ENCODE peak calls at places on chromosome 21, in eight cellular contexts. One of them, this sample, is unnamed.
A peak's percentile ranks its signal among the peaks of the same experiment; 100 is the strongest.

GRCh38 chr21:26501622-26502021 is 71.5 kb downstream of the CYYR1 start:
- DNase-seq in brain microvascular endothelial cell: no peak
- DNase-seq in epithelial cell of esophagus: no peak
- DNase-seq in choroid plexus epithelial cell: no peak
- DNase-seq in nephron progenitor cell: no peak
- DNase-seq in CD8-positive, alpha-beta T cell: no peak
- DNase-seq in Calu3: no peak
- DNase-seq in left lung: no peak
- DNase-seq in this sample: no peak

GRCh38 chr21:22319435-22319834 is 1321.2 kb downstream of the NCAM2 start:
- DNase-seq in CD8-positive, alpha-beta T cell: no peak
- DNase-seq in nephron progenitor cell: no peak
- DNase-seq in choroid plexus epithelial cell: no peak
- DNase-seq in Calu3: no peak
- DNase-seq in epithelial cell of esophagus: no peak
- DNase-seq in left lung: no peak
- DNase-seq in brain microvascular endothelial cell: no peak
- DNase-seq in this sample: no peak

GRCh38 chr21:39104911-39105310 is 78.3 kb downstream of the PSMG1 start:
- DNase-seq in Calu3: no peak
- DNase-seq in choroid plexus epithelial cell: no peak
- DNase-seq in epithelial cell of esophagus: no peak
- DNase-seq in CD8-positive, alpha-beta T cell: no peak
- DNase-seq in left lung: no peak
- DNase-seq in nephron progenitor cell: no peak
- DNase-seq in brain microvascular endothelial cell: no peak
- DNase-seq in this sample: no peak

GRCh38 chr21:15741510-15741909 is 11.7 kb downstream of the USP25 start:
- DNase-seq in brain microvascular endothelial cell: no peak
- DNase-seq in left lung: no peak
- DNase-seq in choroid plexus epithelial cell: peak; percentile 33
- DNase-seq in nephron progenitor cell: no peak
- DNase-seq in epithelial cell of esophagus: peak; percentile 24
- DNase-seq in CD8-positive, alpha-beta T cell: no peak
- DNase-seq in Calu3: no peak
- DNase-seq in this sample: no peak

GRCh38 chr21:31364265-31364945 is 20.3 kb upstream of the TIAM1 start:
- DNase-seq in choroid plexus epithelial cell: no peak
- DNase-seq in nephron progenitor cell: no peak
- DNase-seq in CD8-positive, alpha-beta T cell: no peak
- DNase-seq in left lung: no peak
- DNase-seq in epithelial cell of esophagus: no peak
- DNase-seq in brain microvascular endothelial cell: no peak
- DNase-seq in Calu3: no peak
- DNase-seq in this sample: no peak

GRCh38 chr21:33587792-33588484 is 546 bp downstream of the DONSON start:
- DNase-seq in left lung: peak; percentile 80
- DNase-seq in CD8-positive, alpha-beta T cell: peak; percentile 6
- DNase-seq in nephron progenitor cell: peak; percentile 46
- DNase-seq in brain microvascular endothelial cell: peak; percentile 10
- DNase-seq in Calu3: peak; percentile 26
- DNase-seq in epithelial cell of esophagus: peak; percentile 29
- DNase-seq in choroid plexus epithelial cell: peak; percentile 37
- DNase-seq in this sample: no peak

GRCh38 chr21:18950045-18950740 is 546.6 kb upstream of the TMPRSS15 start:
- DNase-seq in choroid plexus epithelial cell: no peak
- DNase-seq in CD8-positive, alpha-beta T cell: no peak
- DNase-seq in epithelial cell of esophagus: no peak
- DNase-seq in nephron progenitor cell: no peak
- DNase-seq in Calu3: no peak
- DNase-seq in brain microvascular endothelial cell: no peak
- DNase-seq in left lung: peak; percentile 8
- DNase-seq in this sample: no peak

GRCh38 chr21:17513214-17514123 is 626 bp downstream of the CXADR start:
- DNase-seq in left lung: peak; percentile 78
- DNase-seq in brain microvascular endothelial cell: peak; percentile 20
- DNase-seq in Calu3: peak; percentile 32
- DNase-seq in nephron progenitor cell: peak; percentile 62
- DNase-seq in CD8-positive, alpha-beta T cell: no peak
- DNase-seq in choroid plexus epithelial cell: peak; percentile 61
- DNase-seq in epithelial cell of esophagus: peak; percentile 33
- DNase-seq in this sample: peak; percentile 58

GRCh38 chr21:34844033-34844923 is 175.5 kb downstream of the CLIC6 start:
- DNase-seq in nephron progenitor cell: no peak
- DNase-seq in epithelial cell of esophagus: peak; percentile 78
- DNase-seq in Calu3: no peak
- DNase-seq in left lung: no peak
- DNase-seq in CD8-positive, alpha-beta T cell: no peak
- DNase-seq in brain microvascular endothelial cell: peak; percentile 59
- DNase-seq in choroid plexus epithelial cell: peak; percentile 89
- DNase-seq in this sample: no peak

GRCh38 chr21:29349702-29350101 is 51.0 kb downstream of the BACH1 start:
- DNase-seq in CD8-positive, alpha-beta T cell: no peak
- DNase-seq in epithelial cell of esophagus: peak; percentile 32
- DNase-seq in Calu3: no peak
- DNase-seq in left lung: no peak
- DNase-seq in choroid plexus epithelial cell: no peak
- DNase-seq in nephron progenitor cell: no peak
- DNase-seq in brain microvascular endothelial cell: no peak
- DNase-seq in this sample: no peak

GRCh38 chr21:16071082-16071481 is 341.3 kb downstream of the USP25 start:
- DNase-seq in epithelial cell of esophagus: no peak
- DNase-seq in CD8-positive, alpha-beta T cell: no peak
- DNase-seq in nephron progenitor cell: no peak
- DNase-seq in Calu3: no peak
- DNase-seq in brain microvascular endothelial cell: no peak
- DNase-seq in choroid plexus epithelial cell: peak; percentile 46
- DNase-seq in left lung: no peak
- DNase-seq in this sample: no peak

GRCh38 chr21:44846201-44846484 is 27.3 kb downstream of the PTTG1IP start:
- DNase-seq in choroid plexus epithelial cell: peak; percentile 30
- DNase-seq in brain microvascular endothelial cell: no peak
- DNase-seq in CD8-positive, alpha-beta T cell: no peak
- DNase-seq in epithelial cell of esophagus: no peak
- DNase-seq in nephron progenitor cell: no peak
- DNase-seq in left lung: no peak
- DNase-seq in Calu3: no peak
- DNase-seq in this sample: no peak
- TF ChIP-seq CTCF in choroid plexus epithelial cell: no peak
- TF ChIP-seq CTCF in brain microvascular endothelial cell: no peak
- TF ChIP-seq CTCF in CD8-positive, alpha-beta T cell: peak; percentile 27
- TF ChIP-seq CTCF in epithelial cell of esophagus: no peak
- TF ChIP-seq CTCF in nephron progenitor cell: no peak
- TF ChIP-seq CTCF in left lung: no peak
- TF ChIP-seq CTCF in Calu3: peak; percentile 3
- TF ChIP-seq CTCF in this sample: no peak

GRCh38 chr21:37565530-37566223 is 199.1 kb downstream of the DYRK1A start:
- DNase-seq in left lung: no peak
- DNase-seq in Calu3: peak; percentile 8
- DNase-seq in CD8-positive, alpha-beta T cell: no peak
- DNase-seq in nephron progenitor cell: no peak
- DNase-seq in choroid plexus epithelial cell: peak; percentile 49
- DNase-seq in brain microvascular endothelial cell: no peak
- DNase-seq in epithelial cell of esophagus: no peak
- DNase-seq in this sample: no peak
- TF ChIP-seq CTCF in left lung: no peak
- TF ChIP-seq CTCF in Calu3: no peak
- TF ChIP-seq CTCF in CD8-positive, alpha-beta T cell: no peak
- TF ChIP-seq CTCF in nephron progenitor cell: no peak
- TF ChIP-seq CTCF in choroid plexus epithelial cell: no peak
- TF ChIP-seq CTCF in brain microvascular endothelial cell: no peak
- TF ChIP-seq CTCF in epithelial cell of esophagus: no peak
- TF ChIP-seq CTCF in this sample: no peak

DNA sequence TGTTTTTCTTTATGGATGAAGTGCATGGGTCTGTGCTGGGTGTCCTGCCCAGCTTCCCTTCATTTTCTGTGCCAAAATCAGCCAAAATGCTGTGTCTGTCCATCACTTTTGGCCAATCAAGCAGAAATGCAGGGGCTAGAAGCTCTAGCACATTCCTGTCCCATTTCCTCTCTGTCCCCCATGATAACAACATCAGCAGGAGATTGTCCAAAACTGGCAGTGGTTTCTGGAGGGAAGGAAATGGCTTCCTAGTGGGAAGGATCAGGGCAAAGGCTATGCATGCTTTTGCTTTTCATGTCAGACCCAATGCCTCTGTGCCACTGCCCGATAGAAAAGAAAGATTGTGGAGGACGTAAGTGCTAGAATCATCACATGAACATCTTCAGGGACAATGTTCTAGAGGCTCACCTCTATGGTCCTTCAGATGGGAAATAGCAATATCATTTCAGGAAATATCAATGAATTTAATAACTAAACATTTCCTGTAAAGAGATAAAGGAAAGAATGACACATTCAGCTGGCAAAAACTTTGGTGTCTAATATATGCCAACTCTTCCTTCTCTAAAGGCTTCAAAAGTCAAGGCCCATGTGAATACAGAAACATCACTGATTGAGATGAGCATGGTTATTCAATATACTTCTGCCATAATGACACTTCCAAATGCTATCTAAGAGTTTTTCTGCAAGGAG is 107.5 kb downstream of the SETD4 start:
- DNase-seq in choroid plexus epithelial cell: no peak
- DNase-seq in nephron progenitor cell: no peak
- DNase-seq in Calu3: no peak
- DNase-seq in epithelial cell of esophagus: no peak
- DNase-seq in brain microvascular endothelial cell: no peak
- DNase-seq in left lung: no peak
- DNase-seq in CD8-positive, alpha-beta T cell: no peak
- DNase-seq in this sample: no peak
- TF ChIP-seq CTCF in choroid plexus epithelial cell: no peak
- TF ChIP-seq CTCF in nephron progenitor cell: no peak
- TF ChIP-seq CTCF in Calu3: no peak
- TF ChIP-seq CTCF in epithelial cell of esophagus: no peak
- TF ChIP-seq CTCF in brain microvascular endothelial cell: no peak
- TF ChIP-seq CTCF in left lung: no peak
- TF ChIP-seq CTCF in CD8-positive, alpha-beta T cell: no peak
- TF ChIP-seq CTCF in this sample: no peak

GRCh38 chr21:43731476-43731875 is 12.5 kb downstream of the PDXK start:
- DNase-seq in choroid plexus epithelial cell: no peak
- DNase-seq in left lung: no peak
- DNase-seq in epithelial cell of esophagus: no peak
- DNase-seq in CD8-positive, alpha-beta T cell: no peak
- DNase-seq in nephron progenitor cell: no peak
- DNase-seq in brain microvascular endothelial cell: no peak
- DNase-seq in Calu3: no peak
- DNase-seq in this sample: no peak

GRCh38 chr21:43731891-43732711 is 13.2 kb downstream of the PDXK start:
- DNase-seq in epithelial cell of esophagus: no peak
- DNase-seq in choroid plexus epithelial cell: no peak
- DNase-seq in brain microvascular endothelial cell: no peak
- DNase-seq in CD8-positive, alpha-beta T cell: no peak
- DNase-seq in left lung: no peak
- DNase-seq in nephron progenitor cell: no peak
- DNase-seq in Calu3: no peak
- DNase-seq in this sample: no peak

GRCh38 chr21:43727571-43728466 is 8.9 kb downstream of the PDXK start:
- DNase-seq in CD8-positive, alpha-beta T cell: no peak
- DNase-seq in left lung: no peak
- DNase-seq in Calu3: peak; percentile 69
- DNase-seq in choroid plexus epithelial cell: peak; percentile 36
- DNase-seq in epithelial cell of esophagus: peak; percentile 36
- DNase-seq in nephron progenitor cell: no peak
- DNase-seq in brain microvascular endothelial cell: no peak
- DNase-seq in this sample: no peak

GRCh38 chr21:43726686-43727570 is 8.0 kb downstream of the PDXK start:
- DNase-seq in nephron progenitor cell: no peak
- DNase-seq in choroid plexus epithelial cell: no peak
- DNase-seq in left lung: no peak
- DNase-seq in Calu3: peak; percentile 28
- DNase-seq in CD8-positive, alpha-beta T cell: no peak
- DNase-seq in epithelial cell of esophagus: no peak
- DNase-seq in brain microvascular endothelial cell: no peak
- DNase-seq in this sample: no peak

DNA sequence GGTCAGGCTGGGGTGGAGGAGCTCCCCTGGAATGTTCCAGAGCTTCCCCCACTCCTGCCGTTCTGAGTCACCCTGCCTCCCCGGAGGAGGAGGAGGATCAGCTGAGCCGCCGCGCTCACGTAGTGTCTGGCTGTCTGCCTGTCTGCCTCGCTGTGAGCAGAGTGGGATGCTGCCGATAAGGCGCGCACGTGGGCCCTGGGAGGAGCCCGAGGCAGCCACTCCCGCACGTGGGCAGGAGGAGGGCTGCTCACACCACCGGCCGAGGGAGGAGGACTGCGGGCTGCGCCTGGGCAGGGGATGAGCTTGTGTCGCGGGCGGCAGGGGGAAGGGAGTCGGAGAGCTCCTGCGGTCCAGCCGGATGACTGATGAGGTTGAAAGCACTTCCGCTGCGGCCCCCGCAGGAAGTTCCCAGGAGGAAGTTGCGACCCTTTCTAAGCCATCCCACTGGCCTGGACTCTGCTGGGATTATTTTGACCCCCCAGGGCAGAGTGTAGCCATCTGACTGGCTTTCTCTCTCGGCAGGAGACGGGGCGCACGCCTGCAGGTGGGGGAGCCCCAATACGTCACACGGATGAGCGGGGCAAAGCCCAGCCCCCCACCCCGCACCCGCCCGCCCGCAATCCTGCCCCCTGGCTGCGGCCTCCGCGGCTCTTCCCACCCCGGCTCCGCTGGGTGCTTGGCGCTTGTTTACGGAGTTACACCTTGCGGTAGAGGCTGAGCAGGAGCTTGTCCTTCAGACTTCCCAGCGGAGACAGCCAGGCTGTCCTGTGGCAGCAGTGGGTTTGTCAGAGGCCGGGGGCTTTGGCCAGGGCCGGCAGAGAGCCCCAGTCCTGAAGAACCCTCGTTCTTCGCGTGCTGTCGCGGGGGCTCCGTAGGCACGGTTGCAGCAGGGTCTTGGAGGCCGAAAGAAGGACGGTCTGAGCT is 9.8 kb downstream of the PDXK start:
- DNase-seq in nephron progenitor cell: peak; percentile 77
- DNase-seq in CD8-positive, alpha-beta T cell: peak; percentile 60
- DNase-seq in left lung: peak; percentile 98
- DNase-seq in choroid plexus epithelial cell: peak; percentile 99
- DNase-seq in brain microvascular endothelial cell: peak; percentile 99
- DNase-seq in Calu3: peak; percentile 77
- DNase-seq in epithelial cell of esophagus: peak; percentile 95
- DNase-seq in this sample: peak; percentile 89
- TF ChIP-seq CTCF in nephron progenitor cell: peak; percentile 22
- TF ChIP-seq CTCF in CD8-positive, alpha-beta T cell: peak; percentile 22
- TF ChIP-seq CTCF in left lung: no peak
- TF ChIP-seq CTCF in choroid plexus epithelial cell: peak; percentile 51
- TF ChIP-seq CTCF in brain microvascular endothelial cell: peak; percentile 51
- TF ChIP-seq CTCF in Calu3: no peak
- TF ChIP-seq CTCF in epithelial cell of esophagus: peak; percentile 9
- TF ChIP-seq CTCF in this sample: peak; percentile 56